ENCODE peak calls at places on chromosomes 11 and 22, in six cellular contexts. R, F, D, Z, W and T are unnamed samples.

GRCh38 chr11:105367129-105367528 is 227.6 kb upstream of the CARD18 start:
- DNase-seq in F (no peak), R (no peak), D (no peak), W (no peak), Z (no peak), T (no peak)

GRCh38 chr11:118536726-118537125 is 5.7 kb downstream of the TMEM25 start:
- DNase-seq in R (no peak), D (peak), F (no peak), Z (no peak), W (no peak), T (peak)

GRCh38 chr11:119148855-119149370 is at the start of gene ABCG4:
- DNase-seq in D (no peak), F (no peak), W (no peak), Z (no peak), R (peak), T (peak)

GRCh38 chr11:58575377-58576020 is at the start of gene LPXN:
- DNase-seq in R (no peak), Z (no peak), F (peak), D (peak), W (no peak), T (peak)

GRCh38 chr11:42243370-42243769 is 783.9 kb upstream of the LRRC4C start:
- DNase-seq in F (no peak), W (no peak), D (no peak), R (no peak), Z (no peak), T (no peak)

GRCh38 chr11:19060629-19061028 is at the start of gene MRGPRX2:
- DNase-seq in Z (no peak), F (no peak), R (no peak), W (no peak), D (no peak), T (peak)

GRCh38 chr11:88164806-88165205 is 10.4 kb downstream of the RAB38 start:
- DNase-seq in W (no peak), R (no peak), F (no peak), D (no peak), Z (no peak), T (peak)

GRCh38 chr11:66853242-66854229 is 3.3 kb upstream of the LRFN4 start:
- DNase-seq in R (no peak), Z (no peak), D (no peak), W (no peak), F (no peak), T (no peak)

GRCh38 chr11:65423516-65424199 is 1.1 kb downstream of the NEAT1 start:
- DNase-seq in F (no peak), R (no peak), D (no peak), W (no peak), Z (peak), T (peak)

GRCh38 chr11:67056640-67057409 is at the start of gene RHOD:
- DNase-seq in Z (no peak), W (no peak), D (no peak), F (peak), R (peak), T (peak)

GRCh38 chr11:116931206-116931953 is 94.0 kb upstream of the APOA1 start:
- DNase-seq in D (no peak), F (no peak), R (no peak), W (no peak), Z (no peak), T (peak)

GRCh38 chr22:38272373-38273134 is at the start of gene TMEM184B:
- DNase-seq in Z (peak), W (no peak), D (no peak), F (peak), R (peak), T (peak)

GRCh38 chr11:82756765-82757650 is 23.3 kb upstream of the FAM181B start:
- DNase-seq in W (no peak), F (peak), Z (no peak), D (no peak), R (no peak), T (no peak)

GRCh38 chr11:130451261-130452019 is 3.0 kb downstream of the ADAMTS15 start:
- DNase-seq in W (no peak), Z (no peak), F (no peak), R (no peak), D (peak), T (peak)
- H3K4me3 ChIP-seq in W (no peak), Z (no peak), F (no peak), R (no peak), D (no peak), T (peak)

DNA sequence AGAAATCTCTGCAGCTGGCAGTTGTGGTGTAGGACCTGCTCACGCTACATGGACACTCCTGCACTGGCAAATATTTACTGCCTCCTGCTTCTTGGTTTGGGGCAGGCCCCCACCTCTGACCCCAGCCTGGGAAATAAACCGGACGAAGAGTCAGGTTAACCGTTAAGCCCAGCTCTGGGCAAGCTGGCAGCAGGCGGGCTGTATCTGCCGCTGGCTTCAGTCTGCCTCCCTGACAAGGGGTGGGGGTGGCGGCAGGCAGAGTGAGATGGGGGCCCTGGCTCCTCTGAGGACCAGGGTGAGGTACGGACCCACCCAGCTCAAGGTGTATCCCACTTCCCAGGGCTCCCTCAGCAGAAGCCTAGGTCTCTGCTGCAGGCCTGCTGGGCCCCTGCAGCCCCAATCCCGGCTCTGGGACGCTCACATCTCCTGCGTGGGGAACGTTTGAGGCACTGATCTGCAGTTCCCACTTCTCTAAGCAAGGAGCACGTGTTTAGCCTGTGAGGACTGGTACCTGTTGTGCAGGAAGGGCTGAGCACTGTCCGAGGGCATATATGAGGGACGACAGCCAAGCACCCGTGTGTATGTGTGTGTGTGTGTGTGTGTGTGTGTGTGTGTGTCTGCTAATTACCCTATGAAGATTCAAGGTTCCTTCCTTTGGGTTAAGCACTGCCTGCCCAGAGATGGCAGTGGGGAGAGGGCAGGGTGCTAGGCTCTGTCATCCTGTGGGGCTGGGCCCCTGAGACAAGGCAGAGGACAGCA is 1.1 kb upstream of the LRRC75B start:
- DNase-seq in W (no peak), D (no peak), R (peak), Z (no peak), F (peak), T (no peak)
- TF ChIP-seq CTCF in W (no peak), D (no peak), R (no peak), Z (no peak), F (no peak), T (no peak)

GRCh38 chr22:44026630-44027511 is 2.8 kb downstream of the PARVB start:
- DNase-seq in F (peak), D (peak), W (no peak), R (peak), Z (peak), T (peak)
- H3K4me3 ChIP-seq in F (no peak), D (peak), W (no peak), R (no peak), Z (no peak), T (no peak)

GRCh38 chr11:46489668-46490560 is 98.3 kb upstream of the CHRM4 start:
- DNase-seq in R (peak), W (no peak), D (peak), Z (no peak), F (peak), T (peak)
- TF ChIP-seq CTCF in R (peak), W (peak), D (peak), Z (no peak), F (no peak), T (peak)

GRCh38 chr11:94537051-94537600 is 6.6 kb upstream of the FUT4 start:
- DNase-seq in Z (no peak), D (peak), W (no peak), R (no peak), F (no peak), T (peak)
- H3K4me3 ChIP-seq in Z (no peak), D (no peak), W (no peak), R (no peak), F (no peak), T (no peak)

DNA sequence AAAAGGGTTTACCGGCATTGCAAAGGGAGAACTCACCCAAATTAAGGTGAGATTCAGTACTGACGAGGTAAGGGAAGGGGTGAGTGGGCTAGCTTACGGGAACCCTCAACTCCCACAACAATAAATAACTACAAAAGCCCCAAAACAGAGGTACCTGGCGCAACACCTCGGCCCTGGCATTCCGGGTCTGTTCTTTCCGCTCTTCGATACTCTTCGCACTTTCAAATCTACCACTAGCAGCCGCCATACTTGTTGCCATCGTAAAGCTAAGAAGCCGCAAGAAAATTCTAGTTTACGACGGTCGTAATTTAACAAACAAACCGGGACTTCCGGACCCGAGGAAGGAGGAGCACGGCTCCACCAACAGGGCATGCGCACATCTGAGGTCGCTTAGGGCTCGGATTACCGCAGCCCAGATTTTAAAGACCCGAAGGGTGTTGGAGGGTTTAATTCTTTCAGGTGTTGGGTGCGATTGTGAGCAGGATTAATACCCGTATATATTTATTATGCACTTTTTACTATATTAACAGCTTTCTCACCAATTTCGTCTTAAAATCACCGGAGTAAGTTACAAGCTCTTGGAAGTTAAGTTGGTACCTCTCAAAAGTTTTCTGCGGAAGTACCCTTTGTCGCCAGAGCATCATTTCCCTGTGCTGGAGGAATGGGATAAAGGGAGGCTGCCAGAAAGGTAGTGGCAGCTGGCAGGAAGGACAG is at the start of gene CWF19L2:
- DNase-seq in W (peak), D (peak), F (peak), Z (peak), R (peak), T (peak)
- TF ChIP-seq CTCF in W (no peak), D (peak), F (no peak), Z (no peak), R (no peak), T (peak)